ENCODE peak calls at places on chromosome 1, in seven cellular contexts. G is A549, Z is esophagus muscularis mucosa, X is suprapubic skin, H is adrenal gland, K is K562, T is ovary. A is an unnamed sample.

GRCh38 chr1:26582053-26582835 is 52.7 kb downstream of the RPS6KA1 start:
- DNase-seq in G (no peak), K (no peak), T (no peak), Z (no peak), X (no peak), H (no peak), A (no peak)

GRCh38 chr1:18632218-18632588 is 1.6 kb downstream of the PAX7 start:
- DNase-seq in X (no peak), G (no peak), T (no peak), Z (no peak), K (no peak), H (no peak), A (no peak)

GRCh38 chr1:167627865-167628641 is 2.0 kb upstream of the RCSD1 start:
- DNase-seq in H (no peak), T (no peak), Z (no peak), K (peak), G (no peak), X (no peak), A (peak)

GRCh38 chr1:11735854-11736745 is at the start of gene AGTRAP:
- DNase-seq in T (peak), G (peak), H (peak), K (peak), Z (peak), X (peak), A (peak)

GRCh38 chr1:48061162-48062136 is 64.3 kb upstream of the TRABD2B start:
- DNase-seq in G (peak), K (peak), T (peak), X (no peak), H (peak), Z (no peak), A (peak)

GRCh38 chr1:167797005-167797404 is 75.2 kb downstream of the MPZL1 start:
- DNase-seq in X (peak), Z (peak), T (peak), G (no peak), K (peak), H (peak), A (peak)

GRCh38 chr1:163161841-163162240 is 40.9 kb downstream of the RGS5 start:
- DNase-seq in Z (no peak), T (no peak), G (no peak), X (no peak), H (no peak), K (no peak), A (no peak)

GRCh38 chr1:204578867-204579664 is 62.9 kb downstream of the MDM4 start:
- DNase-seq in T (peak), X (no peak), H (peak), K (no peak), G (no peak), Z (no peak), A (no peak)

GRCh38 chr1:175277778-175278177 is 85.2 kb upstream of the KIAA0040 start:
- DNase-seq in X (no peak), K (no peak), T (no peak), Z (no peak), H (no peak), G (no peak), A (no peak)

GRCh38 chr1:116497660-116498059 is 73.2 kb downstream of the CD58 start:
- DNase-seq in G (no peak), Z (no peak), K (peak), T (no peak), H (no peak), X (no peak), A (no peak)

GRCh38 chr1:12516741-12517140 is 101.3 kb downstream of the DHRS3 start:
- DNase-seq in K (no peak), T (no peak), Z (no peak), X (no peak), H (no peak), G (no peak), A (no peak)

GRCh38 chr1:58732087-58732486 is 32.2 kb upstream of the MYSM1 start:
- DNase-seq in K (no peak), X (no peak), Z (no peak), G (no peak), H (no peak), T (no peak), A (no peak)

GRCh38 chr1:16920951-16921350 is 780 bp upstream of the CROCC start:
- DNase-seq in H (no peak), G (no peak), T (no peak), Z (no peak), K (no peak), X (no peak), A (no peak)

GRCh38 chr1:5711956-5712645 is 280.1 kb downstream of the NPHP4 start:
- DNase-seq in H (no peak), X (no peak), T (no peak), Z (no peak), K (no peak), G (no peak), A (no peak)

GRCh38 chr1:25003457-25004190 is 73.5 kb upstream of the RUNX3 start:
- DNase-seq in K (no peak), T (no peak), X (no peak), G (no peak), Z (no peak), H (no peak), A (no peak)

GRCh38 chr1:31744165-31744888 is 19.8 kb downstream of the ADGRB2 start:
- DNase-seq in K (no peak), H (no peak), T (no peak), Z (no peak), X (no peak), G (no peak), A (no peak)

GRCh38 chr1:118948351-118948750 is 39.8 kb downstream of the TBX15 start:
- DNase-seq in Z (no peak), K (no peak), X (no peak), G (no peak), H (no peak), T (no peak), A (no peak)

GRCh38 chr1:244066954-244067716 is 16.1 kb downstream of the ZBTB18 start:
- DNase-seq in T (no peak), K (no peak), Z (no peak), X (no peak), H (peak), G (no peak), A (no peak)

GRCh38 chr1:16146888-16147614 is 8.8 kb downstream of the EPHA2 start:
- DNase-seq in G (no peak), Z (no peak), H (peak), X (no peak), T (no peak), K (peak), A (no peak)

GRCh38 chr1:152543808-152544207 is 22.8 kb downstream of the LCE3E start:
- DNase-seq in T (no peak), X (no peak), Z (no peak), G (peak), K (peak), H (no peak), A (peak)

GRCh38 chr1:212455406-212456165 is 22.9 kb downstream of the NENF start:
- DNase-seq in G (peak), K (peak), T (peak), Z (peak), H (peak), X (peak), A (peak)

GRCh38 chr1:85579619-85580018 is 942 bp upstream of the CCN1 start:
- DNase-seq in X (no peak), K (no peak), G (peak), Z (peak), H (peak), T (peak), A (no peak)

GRCh38 chr1:85582687-85583354 is 2.3 kb downstream of the CCN1 start:
- DNase-seq in Z (peak), H (no peak), G (no peak), X (no peak), T (no peak), K (no peak), A (no peak)

GRCh38 chr1:85581802-85582686 is 1.5 kb downstream of the CCN1 start:
- DNase-seq in X (no peak), Z (peak), H (peak), T (peak), K (no peak), G (no peak), A (peak)

GRCh38 chr1:85580046-85580411 is 532 bp upstream of the CCN1 start:
- DNase-seq in X (peak), Z (peak), K (no peak), H (peak), T (peak), G (peak), A (peak)

DNA sequence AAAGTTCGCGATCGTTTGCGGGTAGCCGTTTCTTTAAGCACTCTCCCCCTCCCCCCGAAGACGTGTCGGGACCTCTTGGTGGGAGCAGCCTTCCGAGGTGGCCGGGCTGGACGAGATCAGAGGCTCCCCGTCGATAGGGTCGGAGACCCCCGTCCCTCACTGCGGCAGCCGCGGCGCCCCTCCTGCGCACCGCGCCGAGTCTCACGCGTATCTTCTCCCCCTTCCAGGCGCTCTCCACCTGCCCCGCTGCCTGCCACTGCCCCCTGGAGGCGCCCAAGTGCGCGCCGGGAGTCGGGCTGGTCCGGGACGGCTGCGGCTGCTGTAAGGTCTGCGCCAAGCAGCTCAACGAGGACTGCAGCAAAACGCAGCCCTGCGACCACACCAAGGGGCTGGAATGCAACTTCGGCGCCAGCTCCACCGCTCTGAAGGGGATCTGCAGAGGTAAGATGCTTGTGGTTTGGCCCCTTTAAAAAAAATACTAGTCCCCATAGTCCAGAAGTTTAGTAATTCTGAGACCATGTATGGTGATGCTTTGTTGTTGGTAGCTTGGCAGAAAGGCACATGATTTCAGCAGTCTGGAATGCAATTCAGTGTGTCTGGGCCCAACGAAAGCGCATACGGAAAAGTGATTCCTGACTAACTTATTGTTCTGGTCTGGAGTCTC is 709 bp downstream of the CCN1 start:
- DNase-seq in Z (peak), K (peak), G (peak), H (peak), X (peak), T (peak), A (peak)
- TF ChIP-seq POLR2A in Z (no peak), K (peak), G (no peak), H (peak), X (no peak), T (no peak), A (no peak)

GRCh38 chr1:227318003-227318851 is at the start of gene CDC42BPA:
- DNase-seq in X (peak), H (peak), G (peak), Z (no peak), K (peak), T (peak), A (peak)
- TF ChIP-seq POLR2A in X (no peak), H (peak), G (peak), Z (no peak), K (peak), T (peak), A (peak)

GRCh38 chr1:201460783-201461182 is 8.2 kb downstream of the PHLDA3 start:
- DNase-seq in G (no peak), T (no peak), Z (no peak), X (no peak), K (no peak), H (no peak), A (no peak)

GRCh38 chr1:201463071-201463552 is 5.9 kb downstream of the PHLDA3 start:
- DNase-seq in T (no peak), Z (no peak), H (no peak), X (no peak), K (peak), G (no peak), A (no peak)

GRCh38 chr1:201461193-201461657 is 7.8 kb downstream of the PHLDA3 start:
- DNase-seq in X (peak), T (no peak), Z (no peak), K (peak), H (peak), G (peak), A (no peak)

GRCh38 chr1:201459775-201460174 is 9.2 kb downstream of the PHLDA3 start:
- DNase-seq in K (no peak), Z (no peak), G (no peak), T (no peak), X (no peak), H (no peak), A (no peak)

DNA sequence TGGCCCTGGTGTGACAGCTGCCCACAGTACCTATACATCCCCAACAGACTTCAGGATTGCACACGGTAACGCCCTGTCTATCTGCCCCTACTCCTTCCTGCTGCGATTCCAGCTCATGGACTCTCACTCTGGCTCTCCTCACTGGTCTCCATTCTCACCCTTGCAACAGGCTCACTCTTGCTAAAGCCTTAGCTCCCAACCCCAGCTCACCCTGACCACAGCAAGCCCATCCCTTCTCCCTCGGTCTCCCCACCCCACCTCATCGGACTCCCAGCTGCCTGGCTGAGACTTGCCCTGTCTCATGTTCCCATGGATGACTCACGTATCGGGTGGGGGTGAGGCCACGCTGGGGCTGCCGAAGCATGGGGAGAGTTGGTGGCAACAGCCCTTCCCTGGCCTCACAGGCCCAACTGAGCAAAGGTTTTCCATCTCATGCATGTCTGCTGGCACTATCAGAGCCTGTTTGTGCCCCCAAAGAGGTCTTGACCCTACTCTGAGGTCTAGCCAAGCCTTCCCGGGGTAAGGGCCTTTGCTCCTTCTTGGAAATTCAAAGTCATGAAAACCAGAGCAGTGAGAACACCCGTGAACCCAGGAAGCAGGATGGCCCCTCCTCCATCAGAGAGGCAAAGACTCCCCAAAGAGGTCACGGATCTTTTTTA is 7.1 kb downstream of the PHLDA3 start:
- DNase-seq in G (peak), T (peak), K (peak), H (peak), Z (no peak), X (peak), A (no peak)
- TF ChIP-seq POLR2A in G (no peak), T (no peak), K (no peak), H (peak), Z (no peak), X (no peak), A (no peak)

GRCh38 chr1:161089251-161089924 is at the start of gene NECTIN4:
- DNase-seq in K (no peak), H (no peak), Z (no peak), X (peak), G (no peak), T (no peak), A (no peak)
- TF ChIP-seq POLR2A in K (no peak), H (no peak), Z (no peak), X (peak), G (no peak), T (no peak), A (no peak)

GRCh38 chr1:229218612-229219025 is 52.3 kb upstream of the RAB4A start:
- DNase-seq in Z (no peak), G (no peak), H (no peak), K (no peak), T (no peak), X (no peak), A (no peak)

GRCh38 chr1:229220163-229220846 is 50.6 kb upstream of the RAB4A start:
- DNase-seq in G (no peak), Z (no peak), H (no peak), X (no peak), T (no peak), K (no peak), A (no peak)

GRCh38 chr1:229223498-229223897 is 47.4 kb upstream of the RAB4A start:
- DNase-seq in X (no peak), T (no peak), K (no peak), H (peak), G (no peak), Z (no peak), A (no peak)

GRCh38 chr1:229222081-229222480 is 48.8 kb upstream of the RAB4A start:
- DNase-seq in K (no peak), H (no peak), X (no peak), T (no peak), Z (no peak), G (no peak), A (no peak)

GRCh38 chr1:229221106-229222019 is 49.5 kb upstream of the RAB4A start:
- DNase-seq in G (peak), X (no peak), K (no peak), H (no peak), Z (no peak), T (no peak), A (no peak)
- TF ChIP-seq POLR2A in G (no peak), X (no peak), K (no peak), H (no peak), Z (no peak), T (no peak), A (no peak)

GRCh38 chr1:1374068-1374860 is 743 bp downstream of the AURKAIP1 start:
- DNase-seq in G (no peak), K (no peak), Z (no peak), T (no peak), H (no peak), X (peak), A (peak)

GRCh38 chr1:1376551-1377226 is 1.7 kb upstream of the AURKAIP1 start:
- DNase-seq in X (no peak), H (no peak), T (no peak), Z (no peak), K (no peak), G (no peak), A (no peak)

GRCh38 chr1:1373493-1374067 is 1.4 kb downstream of the AURKAIP1 start:
- DNase-seq in K (no peak), Z (no peak), G (no peak), H (no peak), T (no peak), X (no peak), A (no peak)

GRCh38 chr1:1373051-1373450 is 2.0 kb downstream of the AURKAIP1 start:
- DNase-seq in G (no peak), K (no peak), X (no peak), H (no peak), Z (no peak), T (no peak), A (no peak)

GRCh38 chr1:1374861-1375662 is at the start of gene AURKAIP1:
- DNase-seq in T (peak), K (peak), X (peak), H (peak), G (peak), Z (peak), A (peak)
- TF ChIP-seq POLR2A in T (peak), K (peak), X (peak), H (peak), G (peak), Z (no peak), A (peak)

GRCh38 chr1:32998009-32998555 is 33.5 kb upstream of the RNF19B start:
- DNase-seq in H (peak), Z (no peak), X (no peak), G (no peak), T (no peak), K (no peak), A (no peak)
- TF ChIP-seq POLR2A in H (no peak), Z (no peak), X (no peak), G (no peak), T (no peak), K (no peak), A (no peak)

GRCh38 chr1:84363019-84363418 is 35.3 kb upstream of the DNASE2B start:
- DNase-seq in T (no peak), H (no peak), Z (no peak), K (no peak), G (no peak), X (no peak), A (no peak)

GRCh38 chr1:84366786-84367185 is 31.5 kb upstream of the DNASE2B start:
- DNase-seq in Z (no peak), G (no peak), K (no peak), H (no peak), T (no peak), X (no peak), A (no peak)

GRCh38 chr1:84363622-84364021 is 34.7 kb upstream of the DNASE2B start:
- DNase-seq in H (no peak), X (no peak), G (no peak), Z (no peak), K (no peak), T (no peak), A (no peak)

GRCh38 chr1:84367219-84367618 is 31.1 kb upstream of the DNASE2B start:
- DNase-seq in X (no peak), Z (no peak), T (no peak), G (no peak), K (no peak), H (no peak), A (no peak)

DNA sequence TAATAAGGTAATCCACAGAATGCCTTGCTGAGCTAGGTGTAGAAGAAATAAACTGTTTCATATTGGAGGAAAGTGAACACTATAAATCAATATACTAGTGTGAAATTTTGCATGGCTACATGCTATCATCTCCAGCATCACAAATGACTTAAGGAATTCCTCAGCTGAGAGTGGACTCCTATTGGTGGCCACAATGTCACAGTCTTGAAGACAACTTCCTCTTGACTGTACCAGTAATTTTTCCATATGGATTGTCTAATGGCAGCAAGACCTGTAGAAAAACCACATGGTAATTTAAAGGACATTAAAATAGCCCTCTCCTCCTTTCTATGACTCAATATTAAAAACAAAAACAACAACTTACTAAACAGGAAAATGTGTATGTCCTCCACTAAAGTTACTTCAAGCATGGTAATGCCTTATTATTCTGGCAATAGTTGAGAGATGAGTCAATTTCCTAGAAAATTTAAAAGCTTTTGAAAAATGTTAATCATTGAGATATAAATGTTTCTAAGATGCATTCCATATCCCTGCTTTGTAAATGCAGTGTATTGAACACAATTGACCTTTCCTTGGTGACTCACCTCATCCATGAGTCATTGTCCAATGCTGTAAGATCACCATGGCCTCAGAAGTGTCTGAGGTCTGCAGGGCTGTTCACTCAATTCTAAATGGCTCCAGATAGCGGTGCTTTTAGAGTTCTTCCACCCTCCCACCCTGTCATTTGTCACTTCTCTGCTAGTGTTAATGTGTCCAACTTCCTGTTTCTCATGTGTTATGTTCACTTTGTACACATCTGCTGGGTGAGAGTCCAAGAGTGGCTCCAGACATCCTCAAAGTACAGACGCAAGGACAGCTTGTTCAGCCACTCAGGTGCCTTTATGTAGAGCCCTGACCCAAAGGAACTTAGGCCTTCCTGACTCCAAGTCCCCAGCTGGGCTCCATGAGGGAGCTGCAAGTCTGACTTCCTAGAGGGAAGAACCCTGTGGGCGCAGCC is 32.8 kb upstream of the DNASE2B start:
- DNase-seq in K (peak), G (peak), T (no peak), X (no peak), H (peak), Z (no peak), A (peak)
- TF ChIP-seq POLR2A in K (no peak), G (no peak), T (no peak), X (no peak), H (peak), Z (no peak), A (no peak)